ENCODE peak calls at places on chromosomes 12 and 14, in seven cellular contexts. Z is AG10803; H is nephron progenitor cell; G is activated CD4-positive, alpha-beta T cell treated with anti-CD3 and anti-CD28 coated beads, Interleukin-2, amount 50 U/mL, for 4 hours; D is substantia nigra; P is NCI-H69; I is endothelial cell. J is an unnamed sample.

GRCh38 chr14:94393474-94393873 is 5.1 kb upstream of the SERPINA1 start:
- DNase-seq in P (no peak), Z (no peak), D (no peak), I (no peak), H (no peak), G (no peak), J (no peak)

GRCh38 chr12:25401547-25402345 is 151.0 kb upstream of the KRAS start:
- DNase-seq in Z (peak), G (no peak), I (no peak), D (no peak), P (no peak), H (no peak), J (no peak)

GRCh38 chr12:87801860-87802720 is 227.1 kb downstream of the C12orf50 start:
- DNase-seq in G (no peak), P (peak), Z (no peak), I (no peak), D (no peak), H (no peak), J (peak)

GRCh38 chr12:124024263-124024678 is 51.3 kb downstream of the ZNF664 start:
- DNase-seq in Z (peak), D (no peak), H (no peak), I (no peak), P (no peak), G (no peak), J (no peak)

GRCh38 chr12:101498252-101498651 is 23.1 kb downstream of the SPIC start:
- DNase-seq in H (no peak), G (no peak), P (no peak), D (no peak), I (no peak), Z (no peak), J (no peak)

GRCh38 chr12:9793774-9794395 is 33.2 kb upstream of the CD69 start:
- DNase-seq in Z (no peak), H (no peak), P (no peak), D (no peak), I (no peak), G (no peak), J (no peak)

GRCh38 chr12:112788205-112788604 is 3.3 kb upstream of the RPH3A start:
- DNase-seq in G (no peak), I (peak), D (no peak), P (peak), Z (no peak), H (no peak), J (no peak)

GRCh38 chr14:102215071-102215470 is 75.4 kb downstream of the WDR20 start:
- DNase-seq in D (no peak), G (no peak), I (no peak), Z (peak), H (no peak), P (no peak), J (no peak)

GRCh38 chr12:52990206-52990605 is 16.1 kb upstream of the EIF4B start:
- DNase-seq in P (no peak), Z (peak), H (no peak), D (no peak), G (no peak), I (no peak), J (no peak)

GRCh38 chr14:76926521-76927251 is 100.5 kb downstream of the LRRC74A start:
- DNase-seq in I (no peak), H (peak), G (peak), D (no peak), Z (peak), P (peak), J (peak)

GRCh38 chr12:3020850-3021435 is 56.2 kb upstream of the TSPAN9 start:
- DNase-seq in Z (no peak), H (no peak), P (no peak), G (no peak), I (no peak), D (no peak), J (no peak)

GRCh38 chr12:118061011-118061875 is at the start of gene WSB2:
- DNase-seq in G (peak), I (peak), P (peak), H (peak), Z (peak), D (peak), J (no peak)

GRCh38 chr14:105041841-105042765 is 21.2 kb upstream of the CDCA4 start:
- DNase-seq in D (no peak), G (no peak), I (no peak), H (no peak), P (no peak), Z (no peak), J (peak)

GRCh38 chr12:63440063-63440462 is 228.2 kb downstream of the DPY19L2 start:
- DNase-seq in G (no peak), D (no peak), Z (no peak), H (no peak), I (no peak), P (peak), J (no peak)

GRCh38 chr12:5796171-5797091 is 148.6 kb downstream of the ANO2 start:
- DNase-seq in P (peak), I (peak), D (no peak), H (peak), G (no peak), Z (peak), J (peak)

GRCh38 chr12:49916129-49916919 is 12.6 kb upstream of the FAIM2 start:
- DNase-seq in G (no peak), P (peak), Z (no peak), D (no peak), I (no peak), H (no peak), J (no peak)

GRCh38 chr14:104400355-104400754 is 179.2 kb upstream of the C14orf180 start:
- DNase-seq in P (no peak), H (no peak), D (no peak), Z (no peak), I (no peak), G (no peak), J (no peak)

GRCh38 chr14:67971627-67972625 is 152.3 kb downstream of the RAD51B start:
- DNase-seq in P (peak), G (no peak), I (no peak), D (no peak), H (no peak), Z (no peak), J (no peak)

GRCh38 chr12:93325855-93326254 is 51.9 kb upstream of the NUDT4 start:
- DNase-seq in G (no peak), Z (peak), P (no peak), H (no peak), D (no peak), I (no peak), J (peak)

GRCh38 chr14:92586001-92586947 is 72.7 kb downstream of the RIN3 start:
- DNase-seq in G (no peak), H (no peak), P (no peak), Z (peak), D (no peak), I (no peak), J (peak)

GRCh38 chr14:100327128-100327527 is 4.0 kb downstream of the SLC25A47 start:
- DNase-seq in D (no peak), P (no peak), I (no peak), G (no peak), H (no peak), Z (no peak), J (no peak)

GRCh38 chr14:61609143-61609851 is 86.0 kb upstream of the HIF1A start:
- DNase-seq in P (peak), I (peak), Z (peak), G (no peak), H (no peak), D (no peak), J (peak)

GRCh38 chr12:27937768-27938167 is 34.8 kb downstream of the PTHLH start:
- DNase-seq in H (no peak), P (no peak), G (no peak), Z (no peak), I (no peak), D (no peak), J (no peak)

GRCh38 chr14:37081220-37081619 is 91.2 kb downstream of the SLC25A21 start:
- DNase-seq in I (no peak), D (no peak), G (no peak), H (no peak), P (no peak), Z (no peak), J (peak)

GRCh38 chr12:39638178-39638577 is 18.6 kb upstream of the ABCD2 start:
- DNase-seq in D (no peak), P (no peak), H (no peak), I (no peak), G (no peak), Z (no peak), J (no peak)

GRCh38 chr14:64763089-64763782 is 59.0 kb downstream of the PLEKHG3 start:
- DNase-seq in Z (no peak), I (no peak), G (no peak), P (no peak), D (no peak), H (no peak), J (no peak)

GRCh38 chr12:79761341-79761740 is 70.6 kb upstream of the PAWR start:
- DNase-seq in I (no peak), D (no peak), H (no peak), P (no peak), G (no peak), Z (no peak), J (no peak)

GRCh38 chr12:70031046-70031445 is 206.0 kb downstream of the MYRFL start:
- DNase-seq in Z (no peak), D (no peak), H (no peak), I (no peak), G (no peak), P (peak), J (no peak)